ENCODE peak calls at places on chromosomes 11 and 22, in five cellular contexts. S, B, Q, J and K are unnamed samples.
A peak's percentile ranks its signal among the peaks of the same experiment; 100 is the strongest.

GRCh38 chr22:19111140-19111539 is 11.1 kb downstream of the DGCR2 start:
- DNase-seq in S (no peak), B (no peak), Q (no peak), J (no peak), K (no peak)

GRCh38 chr22:39593061-39593930 is 22.7 kb downstream of the CACNA1I start:
- DNase-seq in S (no peak), B (no peak), Q (no peak), J (no peak), K (no peak)

GRCh38 chr11:18001191-18001590 is 11.7 kb downstream of the SERGEF start:
- DNase-seq in S (no peak), B (no peak), Q (no peak), J (no peak), K (no peak)

GRCh38 chr22:42222140-42222539 is 48.3 kb downstream of the TCF20 start:
- DNase-seq in S (no peak), B (no peak), Q (no peak), J (no peak), K (no peak)

GRCh38 chr11:132490976-132491375 is 1041.3 kb downstream of the OPCML start:
- DNase-seq in S (no peak), B (no peak), Q (no peak), J (no peak), K (no peak)

GRCh38 chr11:4102711-4103110 is 8.1 kb downstream of the RRM1 start:
- DNase-seq in S (no peak), B (no peak), Q (no peak), J (no peak), K (no peak)

GRCh38 chr11:106446961-106447360 is 369.5 kb downstream of the AASDHPPT start:
- DNase-seq in S (no peak), B (no peak), Q (no peak), J (no peak), K (no peak)

GRCh38 chr11:116422976-116423375 is 349.8 kb downstream of the BUD13 start:
- DNase-seq in S (no peak), B (no peak), Q (no peak), J (peak; percentile 62), K (no peak)

GRCh38 chr22:31870890-31871289 is 73.4 kb upstream of the YWHAH start:
- DNase-seq in S (no peak), B (no peak), Q (no peak), J (no peak), K (no peak)

GRCh38 chr22:40326905-40327735 is 19.2 kb upstream of the ADSL start:
- DNase-seq in S (no peak), B (no peak), Q (no peak), J (no peak), K (no peak)

GRCh38 chr11:75225794-75226193 is 14.8 kb upstream of the TPBGL start:
- DNase-seq in S (no peak), B (no peak), Q (no peak), J (no peak), K (no peak)

GRCh38 chr11:63884191-63884590 is 32.8 kb downstream of the RCOR2 start:
- DNase-seq in S (no peak), B (no peak), Q (no peak), J (no peak), K (no peak)

GRCh38 chr11:126840201-126840886 is 160.2 kb downstream of the KIRREL3 start:
- DNase-seq in S (no peak), B (no peak), Q (no peak), J (no peak), K (no peak)

GRCh38 chr11:79100093-79100704 is 340.6 kb downstream of the TENM4 start:
- DNase-seq in S (peak; percentile 77), B (peak; percentile 44), Q (no peak), J (peak; percentile 57), K (peak; percentile 80)

GRCh38 chr11:73322111-73322985 is 14.3 kb downstream of the ARHGEF17 start:
- DNase-seq in S (no peak), B (no peak), Q (peak; percentile 69), J (no peak), K (no peak)

GRCh38 chr11:129731316-129731715 is 84.3 kb upstream of the TMEM45B start:
- DNase-seq in S (no peak), B (no peak), Q (no peak), J (no peak), K (peak; percentile 4)

GRCh38 chr11:72409458-72409857 is 24.9 kb downstream of the CLPB start:
- DNase-seq in S (no peak), B (no peak), Q (no peak), J (no peak), K (no peak)

GRCh38 chr11:18248561-18248960 is at the start of gene SAA2:
- DNase-seq in S (no peak), B (no peak), Q (no peak), J (no peak), K (no peak)

GRCh38 chr11:43802509-43802908 is 78.1 kb upstream of the ALKBH3 start:
- DNase-seq in S (peak; percentile 32), B (no peak), Q (no peak), J (no peak), K (no peak)

GRCh38 chr22:17370036-17370765 is 941 bp downstream of the CECR2 start:
- DNase-seq in S (no peak), B (no peak), Q (no peak), J (peak; percentile 61), K (no peak)

GRCh38 chr11:17519031-17519430 is 25.2 kb downstream of the USH1C start:
- DNase-seq in S (no peak), B (no peak), Q (no peak), J (no peak), K (no peak)

GRCh38 chr22:41512421-41513194 is 31.7 kb downstream of the POLR3H start:
- DNase-seq in S (peak; percentile 90), B (no peak), Q (no peak), J (peak; percentile 81), K (peak; percentile 83)

GRCh38 chr22:50481440-50482106 is at the start of gene ADM2:
- DNase-seq in S (peak; percentile 70), B (no peak), Q (no peak), J (peak; percentile 89), K (no peak)

GRCh38 chr22:43096420-43096819 is 7.2 kb upstream of the TTLL1 start:
- DNase-seq in S (no peak), B (no peak), Q (no peak), J (no peak), K (no peak)

GRCh38 chr11:44948155-44948554 is 2.5 kb downstream of the TP53I11 start:
- DNase-seq in S (no peak), B (no peak), Q (no peak), J (no peak), K (no peak)

GRCh38 chr22:17969732-17970131 is 54.6 kb downstream of the MICAL3 start:
- DNase-seq in S (no peak), B (no peak), Q (no peak), J (no peak), K (peak; percentile 49)

GRCh38 chr11:12897867-12898266 is 111.2 kb upstream of the RASSF10 start:
- DNase-seq in S (no peak), B (no peak), Q (no peak), J (no peak), K (no peak)

GRCh38 chr11:46966773-46967172 is 30.2 kb downstream of the CSTPP1 start:
- DNase-seq in S (no peak), B (no peak), Q (no peak), J (no peak), K (no peak)

GRCh38 chr11:134637091-134638015 is 225.3 kb upstream of the B3GAT1 start:
- DNase-seq in S (no peak), B (no peak), Q (no peak), J (no peak), K (no peak)

GRCh38 chr22:39317084-39317755 is 2.2 kb downstream of the RPL3 start:
- DNase-seq in S (no peak), B (no peak), Q (no peak), J (no peak), K (no peak)

GRCh38 chr22:23767303-23767672 is 484 bp downstream of the CHCHD10 start:
- DNase-seq in S (no peak), B (no peak), Q (no peak), J (no peak), K (no peak)

DNA sequence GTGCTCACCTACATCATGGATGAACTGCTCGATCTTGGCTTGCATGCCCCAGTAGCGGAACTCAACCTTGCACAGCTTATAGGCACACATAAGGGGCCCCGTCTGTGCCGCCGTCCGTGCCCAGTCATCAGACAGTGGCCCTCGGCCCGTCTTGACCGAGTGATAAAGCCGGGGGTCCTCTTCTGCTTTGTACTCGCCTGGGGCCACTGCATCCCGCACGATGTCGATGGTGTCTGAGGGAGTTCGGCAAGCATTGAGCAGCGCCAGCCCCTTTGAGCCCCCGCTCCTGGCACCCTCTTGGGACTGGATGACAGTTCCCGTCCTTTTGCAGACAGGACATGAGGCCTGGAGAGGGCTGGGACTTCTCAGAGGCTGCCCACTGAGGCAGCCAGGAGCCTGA is 3.3 kb downstream of the PITPNM1 start:
- DNase-seq in S (no peak), B (no peak), Q (no peak), J (no peak), K (no peak)
- TF ChIP-seq POLR2A in S (no peak), B (no peak), Q (no peak), J (no peak), K (no peak)

GRCh38 chr22:38177926-38178604 is 3.6 kb downstream of the PLA2G6 start:
- DNase-seq in S (peak; percentile 27), B (peak; percentile 64), Q (peak; percentile 38), J (no peak), K (peak; percentile 53)

GRCh38 chr22:38177044-38177443 is 4.6 kb downstream of the PLA2G6 start:
- DNase-seq in S (no peak), B (no peak), Q (no peak), J (no peak), K (no peak)

GRCh38 chr22:38180841-38181452 is 683 bp downstream of the PLA2G6 start:
- DNase-seq in S (peak; percentile 21), B (peak; percentile 52), Q (no peak), J (no peak), K (no peak)

GRCh38 chr22:38184788-38185187 is 3.2 kb upstream of the PLA2G6 start:
- DNase-seq in S (no peak), B (no peak), Q (no peak), J (no peak), K (no peak)

GRCh38 chr22:38181453-38182200 is at the start of gene PLA2G6:
- DNase-seq in S (peak; percentile 97), B (peak; percentile 95), Q (peak; percentile 98), J (peak; percentile 98), K (peak; percentile 80)
- TF ChIP-seq POLR2A in S (peak; percentile 73), B (no peak), Q (peak; percentile 43), J (peak; percentile 81), K (peak; percentile 14)

GRCh38 chr11:94519478-94520084 is 7.3 kb downstream of the C11orf97 start:
- DNase-seq in S (peak; percentile 21), B (peak; percentile 52), Q (no peak), J (no peak), K (no peak)
- TF ChIP-seq POLR2A in S (no peak), B (no peak), Q (no peak), J (no peak), K (no peak)

GRCh38 chr22:26548303-26548702 is 36.0 kb upstream of the TFIP11 start:
- DNase-seq in S (no peak), B (no peak), Q (no peak), J (no peak), K (no peak)

GRCh38 chr22:26547426-26547825 is 35.2 kb upstream of the TFIP11 start:
- DNase-seq in S (no peak), B (no peak), Q (no peak), J (no peak), K (no peak)

GRCh38 chr22:26549902-26550497 is 37.7 kb upstream of the TFIP11 start:
- DNase-seq in S (no peak), B (no peak), Q (no peak), J (no peak), K (no peak)

GRCh38 chr22:26547837-26548236 is 35.6 kb upstream of the TFIP11 start:
- DNase-seq in S (no peak), B (no peak), Q (no peak), J (no peak), K (no peak)

GRCh38 chr22:26548984-26549383 is 36.7 kb upstream of the TFIP11 start:
- DNase-seq in S (no peak), B (no peak), Q (no peak), J (no peak), K (no peak)
- TF ChIP-seq POLR2A in S (no peak), B (no peak), Q (no peak), J (no peak), K (no peak)